ENCODE peak calls at places on chromosomes 6 and 20, in six cellular contexts. One of them, this sample, is unnamed.

GRCh38 chr6:25088513-25088912 is 152.8 kb upstream of the RIPOR2 start:
- DNase-seq in activated naive CD4-positive, alpha-beta T cell treated with Interleukin-2 at 50 U/mL for 16 hours: no peak
- DNase-seq in BJ: no peak
- DNase-seq in H4: no peak
- DNase-seq in left lung: no peak
- DNase-seq in tibial artery: no peak
- DNase-seq in this sample: peak

GRCh38 chr20:11338506-11339306 is 579.0 kb upstream of the BTBD3 start:
- DNase-seq in tibial artery: no peak
- DNase-seq in BJ: no peak
- DNase-seq in left lung: no peak
- DNase-seq in H4: no peak
- DNase-seq in activated naive CD4-positive, alpha-beta T cell treated with Interleukin-2 at 50 U/mL for 16 hours: no peak
- DNase-seq in this sample: no peak

GRCh38 chr6:7414811-7415210 is 25.2 kb downstream of the RIOK1 start:
- DNase-seq in left lung: no peak
- DNase-seq in BJ: peak
- DNase-seq in activated naive CD4-positive, alpha-beta T cell treated with Interleukin-2 at 50 U/mL for 16 hours: no peak
- DNase-seq in tibial artery: no peak
- DNase-seq in H4: no peak
- DNase-seq in this sample: peak

GRCh38 chr6:71351190-71351589 is 62.6 kb downstream of the OGFRL1 start:
- DNase-seq in H4: no peak
- DNase-seq in left lung: no peak
- DNase-seq in activated naive CD4-positive, alpha-beta T cell treated with Interleukin-2 at 50 U/mL for 16 hours: no peak
- DNase-seq in BJ: peak
- DNase-seq in tibial artery: no peak
- DNase-seq in this sample: peak

GRCh38 chr20:20051767-20052073 is 546 bp downstream of the CRNKL1 start:
- DNase-seq in activated naive CD4-positive, alpha-beta T cell treated with Interleukin-2 at 50 U/mL for 16 hours: no peak
- DNase-seq in BJ: no peak
- DNase-seq in tibial artery: no peak
- DNase-seq in H4: no peak
- DNase-seq in left lung: no peak
- DNase-seq in this sample: no peak

GRCh38 chr6:90217621-90218496 is 78.8 kb downstream of the BACH2 start:
- DNase-seq in tibial artery: no peak
- DNase-seq in activated naive CD4-positive, alpha-beta T cell treated with Interleukin-2 at 50 U/mL for 16 hours: peak
- DNase-seq in H4: peak
- DNase-seq in BJ: peak
- DNase-seq in left lung: peak
- DNase-seq in this sample: peak

GRCh38 chr6:47419621-47420020 is 58.0 kb upstream of the CD2AP start:
- DNase-seq in BJ: no peak
- DNase-seq in activated naive CD4-positive, alpha-beta T cell treated with Interleukin-2 at 50 U/mL for 16 hours: no peak
- DNase-seq in H4: no peak
- DNase-seq in left lung: no peak
- DNase-seq in tibial artery: no peak
- DNase-seq in this sample: no peak

GRCh38 chr6:159121387-159121955 is 47.7 kb upstream of the FNDC1 start:
- DNase-seq in H4: no peak
- DNase-seq in tibial artery: no peak
- DNase-seq in left lung: no peak
- DNase-seq in BJ: no peak
- DNase-seq in activated naive CD4-positive, alpha-beta T cell treated with Interleukin-2 at 50 U/mL for 16 hours: no peak
- DNase-seq in this sample: no peak

GRCh38 chr6:29474996-29475395 is 12.8 kb downstream of the MAS1L start:
- DNase-seq in BJ: no peak
- DNase-seq in H4: no peak
- DNase-seq in activated naive CD4-positive, alpha-beta T cell treated with Interleukin-2 at 50 U/mL for 16 hours: no peak
- DNase-seq in tibial artery: no peak
- DNase-seq in left lung: no peak
- DNase-seq in this sample: no peak

This sample was measured in GM04504.